ENCODE peak calls at places on chromosomes 4 and X, in five cellular contexts. D, X, G, E and U are unnamed samples.

GRCh38 chr4:75715105-75715799 is 9.1 kb upstream of the USO1 start:
- DNase-seq in G (peak), E (no peak), X (no peak), D (no peak), U (peak)

GRCh38 chr4:5750052-5750950 is 39.3 kb downstream of the EVC start:
- DNase-seq in G (peak), X (no peak), D (no peak), E (no peak), U (peak)

GRCh38 chr4:25981749-25982148 is 67.7 kb downstream of the SMIM20 start:
- DNase-seq in E (no peak), X (no peak), G (no peak), D (no peak), U (no peak)

GRCh38 chr4:107922486-107923473 is 8.6 kb upstream of the CYP2U1 start:
- DNase-seq in X (no peak), G (no peak), E (no peak), D (no peak), U (no peak)

GRCh38 chr4:111074523-111075114 is 451.7 kb upstream of the PITX2 start:
- DNase-seq in E (no peak), X (peak), G (no peak), D (no peak), U (no peak)

GRCh38 chrX:28520786-28521185 is 66.5 kb upstream of the IL1RAPL1 start:
- DNase-seq in G (no peak), X (no peak), D (no peak), E (no peak), U (no peak)

GRCh38 chr4:165198329-165198728 is 9.0 kb upstream of the KLHL2 start:
- DNase-seq in E (no peak), G (peak), D (no peak), X (no peak), U (no peak)

GRCh38 chr4:183571350-183572076 is 66.7 kb downstream of the ING2 start:
- DNase-seq in E (peak), G (peak), D (no peak), X (no peak), U (peak)

GRCh38 chr4:108060164-108060563 is 70.5 kb downstream of the HADH start:
- DNase-seq in G (peak), X (no peak), D (no peak), E (no peak), U (peak)

GRCh38 chr4:142443469-142443868 is 402.6 kb downstream of the INPP4B start:
- DNase-seq in D (no peak), G (no peak), E (no peak), X (no peak), U (no peak)

GRCh38 chrX:96685205-96686099 is 810 bp downstream of the DIAPH2 start:
- DNase-seq in G (peak), D (no peak), X (peak), E (no peak), U (peak)